ENCODE peak calls at places on chromosomes 11 and 22, in six cellular contexts. One of them, this sample, is unnamed. For H3K4me1, the result is how much of the 10 kb centered on the place peaks cover.

GRCh38 chr11:272195-272930 is 5.8 kb upstream of the NLRP6 start:
- DNase-seq in stomach: no peak
- DNase-seq in body of pancreas: no peak
- DNase-seq in ovary: no peak
- DNase-seq in uterus: no peak
- DNase-seq in A549: no peak
- DNase-seq in this sample: peak

GRCh38 chr11:86999859-87000753 is 37.6 kb upstream of the TMEM135 start:
- DNase-seq in stomach: peak
- DNase-seq in uterus: no peak
- DNase-seq in ovary: no peak
- DNase-seq in body of pancreas: peak
- DNase-seq in A549: peak
- DNase-seq in this sample: no peak

GRCh38 chr11:125952973-125953372 is 7.1 kb downstream of the VSIG10L2 start:
- DNase-seq in uterus: peak
- DNase-seq in stomach: peak
- DNase-seq in A549: no peak
- DNase-seq in body of pancreas: peak
- DNase-seq in ovary: peak
- DNase-seq in this sample: no peak

GRCh38 chr11:94196363-94196762 is 67.7 kb downstream of the PANX1 start:
- DNase-seq in stomach: peak
- DNase-seq in ovary: no peak
- DNase-seq in A549: no peak
- DNase-seq in body of pancreas: peak
- DNase-seq in uterus: no peak
- DNase-seq in this sample: no peak

GRCh38 chr11:15229069-15229468 is 114.3 kb downstream of the INSC start:
- DNase-seq in A549: no peak
- DNase-seq in stomach: no peak
- DNase-seq in uterus: no peak
- DNase-seq in ovary: no peak
- DNase-seq in body of pancreas: no peak
- DNase-seq in this sample: no peak

GRCh38 chr11:32527191-32527590 is 56.4 kb upstream of the EIF3M start:
- DNase-seq in A549: no peak
- DNase-seq in uterus: no peak
- DNase-seq in body of pancreas: no peak
- DNase-seq in stomach: no peak
- DNase-seq in ovary: no peak
- DNase-seq in this sample: no peak

GRCh38 chr22:19722915-19723164 is 499 bp upstream of the GP1BB start:
- DNase-seq in A549: no peak
- DNase-seq in stomach: no peak
- DNase-seq in body of pancreas: no peak
- DNase-seq in ovary: no peak
- DNase-seq in uterus: no peak
- DNase-seq in this sample: no peak

GRCh38 chr22:32926600-32926999 is 125.1 kb downstream of the TIMP3 start:
- DNase-seq in ovary: no peak
- DNase-seq in body of pancreas: no peak
- DNase-seq in uterus: no peak
- DNase-seq in stomach: no peak
- DNase-seq in A549: peak
- DNase-seq in this sample: no peak

GRCh38 chr11:116595305-116595880 is 177.4 kb downstream of the BUD13 start:
- DNase-seq in ovary: no peak
- DNase-seq in A549: no peak
- DNase-seq in stomach: no peak
- DNase-seq in uterus: no peak
- DNase-seq in body of pancreas: no peak
- DNase-seq in this sample: no peak

GRCh38 chr22:43346521-43346929 is 3.4 kb upstream of the SCUBE1 start:
- DNase-seq in ovary: peak
- DNase-seq in body of pancreas: peak
- DNase-seq in uterus: peak
- DNase-seq in stomach: peak
- DNase-seq in A549: peak
- DNase-seq in this sample: peak

GRCh38 chr11:120147094-120147949 is 9.4 kb upstream of the TRIM29 start:
- DNase-seq in ovary: no peak
- DNase-seq in A549: no peak
- DNase-seq in body of pancreas: no peak
- DNase-seq in stomach: no peak
- DNase-seq in uterus: no peak
- DNase-seq in this sample: no peak

GRCh38 chr11:113862430-113862829 is 12.9 kb downstream of the USP28 start:
- DNase-seq in uterus: no peak
- DNase-seq in stomach: no peak
- DNase-seq in body of pancreas: no peak
- DNase-seq in A549: peak
- DNase-seq in ovary: no peak
- DNase-seq in this sample: no peak

GRCh38 chr22:41927813-41928212 is 1.2 kb upstream of the TNFRSF13C start:
- DNase-seq in body of pancreas: no peak
- DNase-seq in ovary: no peak
- DNase-seq in uterus: no peak
- DNase-seq in stomach: no peak
- DNase-seq in A549: no peak
- DNase-seq in this sample: no peak
- H3K4me1 ChIP-seq in body of pancreas: under half
- H3K4me1 ChIP-seq in ovary: under half
- H3K4me1 ChIP-seq in uterus: under half
- H3K4me1 ChIP-seq in stomach: under half
- H3K4me1 ChIP-seq in A549: under half
- H3K4me1 ChIP-seq in this sample: under half

GRCh38 chr11:33893711-33894401 is 2.0 kb upstream of the LMO2 start:
- DNase-seq in A549: no peak
- DNase-seq in stomach: no peak
- DNase-seq in uterus: no peak
- DNase-seq in body of pancreas: peak
- DNase-seq in ovary: no peak
- DNase-seq in this sample: peak
- H3K4me3 ChIP-seq in A549: no peak
- H3K4me3 ChIP-seq in stomach: no peak
- H3K4me3 ChIP-seq in uterus: no peak
- H3K4me3 ChIP-seq in body of pancreas: no peak
- H3K4me3 ChIP-seq in ovary: no peak
- H3K4me3 ChIP-seq in this sample: peak

GRCh38 chr11:104968365-104968855 is at the start of gene CASP4:
- DNase-seq in ovary: peak
- DNase-seq in uterus: peak
- DNase-seq in body of pancreas: peak
- DNase-seq in A549: peak
- DNase-seq in stomach: no peak
- DNase-seq in this sample: no peak
- TF ChIP-seq POLR2A in ovary: peak
- TF ChIP-seq POLR2A in uterus: peak
- TF ChIP-seq POLR2A in body of pancreas: no peak
- TF ChIP-seq POLR2A in A549: no peak
- TF ChIP-seq POLR2A in stomach: no peak
- TF ChIP-seq POLR2A in this sample: peak

GRCh38 chr11:66910669-66911068 is 47.5 kb downstream of the PC start:
- DNase-seq in ovary: no peak
- DNase-seq in A549: no peak
- DNase-seq in uterus: no peak
- DNase-seq in body of pancreas: no peak
- DNase-seq in stomach: no peak
- DNase-seq in this sample: no peak

GRCh38 chr11:66910016-66910415 is 48.2 kb downstream of the PC start:
- DNase-seq in A549: no peak
- DNase-seq in ovary: no peak
- DNase-seq in body of pancreas: no peak
- DNase-seq in uterus: no peak
- DNase-seq in stomach: no peak
- DNase-seq in this sample: no peak

GRCh38 chr11:66912963-66913362 is 45.2 kb downstream of the PC start:
- DNase-seq in stomach: no peak
- DNase-seq in body of pancreas: no peak
- DNase-seq in A549: no peak
- DNase-seq in uterus: no peak
- DNase-seq in ovary: no peak
- DNase-seq in this sample: no peak

GRCh38 chr11:66914505-66914904 is 43.7 kb downstream of the PC start:
- DNase-seq in A549: no peak
- DNase-seq in ovary: no peak
- DNase-seq in body of pancreas: no peak
- DNase-seq in uterus: no peak
- DNase-seq in stomach: peak
- DNase-seq in this sample: no peak

GRCh38 chr11:66912361-66912760 is 45.8 kb downstream of the PC start:
- DNase-seq in uterus: no peak
- DNase-seq in ovary: no peak
- DNase-seq in body of pancreas: no peak
- DNase-seq in A549: no peak
- DNase-seq in stomach: no peak
- DNase-seq in this sample: no peak
- H3K4me1 ChIP-seq in uterus: under half
- H3K4me1 ChIP-seq in ovary: under half
- H3K4me1 ChIP-seq in body of pancreas: under half
- H3K4me1 ChIP-seq in A549: under half
- H3K4me1 ChIP-seq in stomach: under half
- H3K4me1 ChIP-seq in this sample: under half

DNA sequence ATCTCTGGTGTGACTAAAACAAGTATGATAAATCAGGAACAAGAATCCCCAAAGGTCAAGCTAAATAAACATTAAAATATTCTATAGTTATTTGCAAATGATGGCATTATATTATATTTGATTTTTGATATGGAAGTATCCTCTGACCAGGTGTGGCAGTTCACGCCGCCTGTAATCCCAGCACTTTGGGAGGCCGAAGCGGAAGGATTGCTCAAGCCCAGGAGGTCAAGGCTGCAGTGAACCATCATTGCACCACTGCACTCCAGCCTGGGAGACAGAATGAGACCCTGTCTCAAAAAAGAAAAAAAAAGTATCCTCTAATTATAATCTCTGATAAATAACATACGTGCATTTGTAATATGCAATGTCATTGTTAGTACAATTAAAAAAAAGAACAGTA is 6.6 kb upstream of the POU2AF3 start:
- DNase-seq in stomach: no peak
- DNase-seq in uterus: no peak
- DNase-seq in body of pancreas: no peak
- DNase-seq in ovary: no peak
- DNase-seq in A549: no peak
- DNase-seq in this sample: no peak
- H3K4me3 ChIP-seq in stomach: no peak
- H3K4me3 ChIP-seq in uterus: no peak
- H3K4me3 ChIP-seq in body of pancreas: no peak
- H3K4me3 ChIP-seq in ovary: no peak
- H3K4me3 ChIP-seq in A549: no peak
- H3K4me3 ChIP-seq in this sample: no peak